ENCODE peak calls at places on chromosomes 7 and 10, in nine cellular contexts. M, U, T, H, B, V, F, Q and P are unnamed samples.
A peak's percentile ranks its signal among the peaks of the same experiment; 100 is the strongest.

GRCh38 chr7:674454-675410 is 51.8 kb upstream of the DNAAF5 start:
- DNase-seq in B (peak; percentile 64), T (no peak), M (no peak), H (no peak), U (no peak), Q (no peak), F (no peak), V (peak; percentile 93), P (no peak)

GRCh38 chr10:34207350-34207749 is 607.7 kb downstream of the PARD3 start:
- DNase-seq in B (no peak), U (no peak), H (no peak), M (peak; percentile 39), Q (no peak), F (no peak), T (no peak), V (no peak), P (no peak)

GRCh38 chr7:80707318-80707717 is 68.9 kb downstream of the CD36 start:
- DNase-seq in B (no peak), H (no peak), F (no peak), Q (no peak), U (no peak), T (no peak), V (no peak), M (no peak), P (no peak)

GRCh38 chr7:77458786-77459185 is 42.6 kb upstream of the GSAP start:
- DNase-seq in B (peak; percentile 50), M (no peak), H (no peak), T (no peak), F (no peak), Q (no peak), U (no peak), V (no peak), P (no peak)

GRCh38 chr10:11110499-11110898 is 92.8 kb downstream of the CELF2 start:
- DNase-seq in B (no peak), V (peak; percentile 71), U (no peak), T (no peak), F (no peak), H (no peak), Q (no peak), M (no peak), P (no peak)

GRCh38 chr10:47243791-47244190 is 56.2 kb upstream of the GDF10 start:
- DNase-seq in B (no peak), F (no peak), T (no peak), Q (peak; percentile 83), V (peak; percentile 79), M (no peak), U (no peak), H (no peak), P (no peak)

GRCh38 chr10:101839421-101840063 is 4.1 kb downstream of the KCNIP2 start:
- DNase-seq in Q (no peak), H (no peak), U (no peak), F (peak; percentile 82), B (peak; percentile 42), V (no peak), T (no peak), M (peak; percentile 71), P (peak; percentile 69)

GRCh38 chr7:144390481-144390880 is 13.0 kb downstream of the NOBOX start:
- DNase-seq in V (peak; percentile 72), T (no peak), H (no peak), M (no peak), U (no peak), Q (peak; percentile 5), B (no peak), F (no peak), P (no peak)

DNA sequence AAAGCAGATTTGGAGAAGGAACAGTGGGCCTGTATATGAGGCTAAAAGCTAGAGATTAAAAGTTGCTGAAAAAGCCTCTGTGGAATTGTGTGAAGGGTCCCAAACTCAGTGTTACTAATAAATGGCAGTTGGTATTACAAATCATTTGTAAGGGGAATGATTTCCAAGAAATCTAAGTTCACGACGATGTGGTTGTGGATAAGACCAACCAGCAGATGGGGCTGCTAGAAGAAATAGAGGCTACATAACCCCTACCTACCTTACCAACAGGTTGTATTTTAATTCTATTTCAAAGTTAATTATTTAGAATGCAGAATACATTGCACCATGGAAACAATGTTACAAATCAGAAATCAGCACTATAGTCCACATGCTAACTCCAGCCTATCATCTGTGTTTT is 377.1 kb downstream of the HPSE2 start:
- DNase-seq in V (no peak), Q (no peak), T (no peak), U (no peak), B (no peak), M (no peak), H (no peak), F (peak; percentile 62), P (no peak)
- TF ChIP-seq CTCF in V (no peak), Q (no peak), T (no peak), U (peak; percentile 15), B (no peak), M (no peak), H (no peak), F (peak; percentile 67), P (no peak)

GRCh38 chr7:93249749-93250148 is 17.6 kb downstream of the VPS50 start:
- DNase-seq in U (no peak), V (no peak), T (peak; percentile 72), B (peak; percentile 71), H (no peak), F (peak; percentile 47), M (peak; percentile 18), Q (no peak), P (no peak)

GRCh38 chr7:93239824-93240223 is 7.7 kb downstream of the VPS50 start:
- DNase-seq in F (no peak), V (no peak), Q (no peak), M (no peak), H (no peak), U (no peak), B (no peak), T (no peak), P (no peak)

DNA sequence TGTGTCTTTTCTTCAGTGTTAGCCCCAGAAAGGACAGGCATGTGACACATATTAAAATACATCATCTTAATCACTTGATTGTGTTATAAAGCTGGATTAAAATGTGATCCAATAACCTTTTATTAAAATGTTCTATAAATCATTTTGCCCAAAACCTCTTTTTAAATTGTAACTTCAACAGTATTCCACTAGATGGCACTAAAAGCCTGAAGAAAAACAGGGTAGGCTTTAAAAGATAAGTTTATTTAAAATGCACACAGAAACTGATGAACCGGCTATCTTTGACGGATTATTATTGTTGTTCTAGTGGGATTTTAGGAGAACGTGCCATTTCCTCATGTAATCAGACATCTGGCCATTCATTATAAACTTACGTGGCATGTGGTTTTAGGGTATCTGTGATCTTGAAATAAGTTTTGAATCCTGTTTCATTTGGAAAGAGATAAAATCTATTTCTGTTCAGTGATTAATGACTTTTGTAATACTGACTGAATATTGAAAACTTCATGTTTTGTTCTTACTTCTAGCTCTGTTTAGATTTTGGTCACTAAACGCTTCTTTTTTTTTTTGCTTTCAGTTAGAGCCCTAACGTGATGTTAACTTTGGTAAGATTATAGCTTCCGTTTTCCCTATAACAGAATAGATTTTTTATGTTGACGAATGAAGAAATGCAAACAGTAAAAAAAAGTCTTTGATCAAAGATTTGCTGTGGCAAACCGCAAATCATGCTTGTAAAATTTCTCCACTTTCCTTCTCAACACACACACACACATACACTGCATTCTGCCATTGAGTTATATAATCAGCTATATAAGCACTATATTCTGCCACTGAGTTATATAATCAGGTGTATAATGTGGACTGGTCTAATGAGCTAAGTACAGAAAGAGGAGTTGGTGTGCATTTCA is 13.6 kb downstream of the VPS50 start:
- DNase-seq in Q (no peak), V (no peak), M (no peak), U (no peak), B (peak; percentile 62), F (peak; percentile 56), H (no peak), T (no peak), P (no peak)
- TF ChIP-seq CTCF in Q (peak; percentile 41), V (peak; percentile 53), M (peak; percentile 60), U (peak; percentile 81), B (peak; percentile 44), F (peak; percentile 58), H (peak; percentile 43), T (peak; percentile 27), P (peak; percentile 78)

GRCh38 chr10:78936412-78937342 is 132.1 kb upstream of the ZMIZ1 start:
- DNase-seq in U (no peak), H (no peak), Q (no peak), B (no peak), V (no peak), M (no peak), T (no peak), F (no peak), P (no peak)

GRCh38 chr10:78935697-78936407 is 132.9 kb upstream of the ZMIZ1 start:
- DNase-seq in U (no peak), H (no peak), T (no peak), V (no peak), M (no peak), B (peak; percentile 32), Q (no peak), F (no peak), P (no peak)

GRCh38 chr10:78938695-78939672 is 129.8 kb upstream of the ZMIZ1 start:
- DNase-seq in B (no peak), Q (no peak), M (no peak), F (no peak), T (no peak), U (no peak), V (no peak), H (no peak), P (no peak)

GRCh38 chr10:78937388-78937787 is 131.4 kb upstream of the ZMIZ1 start:
- DNase-seq in H (no peak), F (no peak), Q (no peak), U (no peak), M (no peak), V (no peak), B (no peak), T (no peak), P (no peak)

GRCh38 chr10:78937800-78938694 is 130.7 kb upstream of the ZMIZ1 start:
- DNase-seq in U (peak; percentile 47), Q (no peak), H (no peak), B (no peak), V (no peak), M (no peak), T (no peak), F (peak; percentile 20), P (peak; percentile 49)
- TF ChIP-seq CTCF in U (peak; percentile 15), Q (no peak), H (no peak), B (peak; percentile 9), V (no peak), M (no peak), T (peak; percentile 58), F (peak; percentile 39), P (peak; percentile 34)

GRCh38 chr10:523925-524324 is 165.5 kb downstream of the DIP2C start:
- DNase-seq in V (peak; percentile 55), B (no peak), H (no peak), F (no peak), Q (no peak), M (no peak), U (no peak), T (no peak), P (no peak)

GRCh38 chr10:525565-526315 is 163.7 kb downstream of the DIP2C start:
- DNase-seq in V (peak; percentile 58), B (no peak), H (no peak), Q (no peak), M (no peak), T (no peak), U (no peak), F (no peak), P (no peak)

GRCh38 chr10:527416-527815 is 162.1 kb downstream of the DIP2C start:
- DNase-seq in V (no peak), M (no peak), B (no peak), Q (no peak), H (peak; percentile 44), T (no peak), F (no peak), U (no peak), P (no peak)

GRCh38 chr10:528173-529165 is 161.0 kb downstream of the DIP2C start:
- DNase-seq in H (no peak), F (no peak), T (no peak), V (peak; percentile 53), U (no peak), M (no peak), B (no peak), Q (no peak), P (no peak)

GRCh38 chr10:526651-527312 is 162.7 kb downstream of the DIP2C start:
- DNase-seq in U (no peak), T (no peak), B (no peak), M (no peak), Q (no peak), H (no peak), V (peak; percentile 57), F (peak; percentile 58), P (no peak)
- TF ChIP-seq CTCF in U (no peak), T (no peak), B (no peak), M (peak; percentile 16), Q (no peak), H (no peak), V (no peak), F (peak; percentile 59), P (no peak)